ENCODE peak calls at places on chromosomes 16 and 17, in six cellular contexts. One of them, this sample, is unnamed. For H3K4me1, the result is how much of the 10 kb centered on the place peaks cover.

GRCh38 chr17:1087381-1088241 is 90.7 kb downstream of the TIMM22 start:
- DNase-seq in HepG2: no peak
- DNase-seq in mammary epithelial cell: peak
- DNase-seq in IMR-90: no peak
- DNase-seq in neural progenitor cell: peak
- DNase-seq in fibroblast of lung: peak
- DNase-seq in this sample: peak

GRCh38 chr17:7308625-7309433 is 1.4 kb downstream of the EIF5A start:
- DNase-seq in HepG2: peak
- DNase-seq in mammary epithelial cell: peak
- DNase-seq in IMR-90: peak
- DNase-seq in neural progenitor cell: peak
- DNase-seq in fibroblast of lung: peak
- DNase-seq in this sample: peak

GRCh38 chr16:85107532-85107931 is 4.7 kb downstream of the CIBAR2 start:
- DNase-seq in HepG2: no peak
- DNase-seq in mammary epithelial cell: no peak
- DNase-seq in IMR-90: no peak
- DNase-seq in neural progenitor cell: no peak
- DNase-seq in fibroblast of lung: no peak
- DNase-seq in this sample: no peak

GRCh38 chr17:49229076-49229804 is 1.3 kb downstream of the PHOSPHO1 start:
- DNase-seq in HepG2: no peak
- DNase-seq in mammary epithelial cell: no peak
- DNase-seq in IMR-90: no peak
- DNase-seq in neural progenitor cell: no peak
- DNase-seq in fibroblast of lung: no peak
- DNase-seq in this sample: no peak

GRCh38 chr17:48024149-48025039 is 13.2 kb downstream of the COPZ2 start:
- DNase-seq in HepG2: no peak
- DNase-seq in mammary epithelial cell: peak
- DNase-seq in IMR-90: no peak
- DNase-seq in neural progenitor cell: peak
- DNase-seq in fibroblast of lung: peak
- DNase-seq in this sample: peak

GRCh38 chr16:50634947-50635346 is 46.2 kb downstream of the SNX20 start:
- DNase-seq in HepG2: no peak
- DNase-seq in mammary epithelial cell: no peak
- DNase-seq in IMR-90: no peak
- DNase-seq in neural progenitor cell: no peak
- DNase-seq in fibroblast of lung: no peak
- DNase-seq in this sample: no peak

GRCh38 chr16:5615868-5616642 is 518.5 kb upstream of the EEF2KMT start:
- DNase-seq in HepG2: peak
- DNase-seq in mammary epithelial cell: no peak
- DNase-seq in IMR-90: no peak
- DNase-seq in neural progenitor cell: peak
- DNase-seq in fibroblast of lung: peak
- DNase-seq in this sample: peak

GRCh38 chr16:27378871-27379580 is 22.9 kb upstream of the IL21R start:
- DNase-seq in HepG2: no peak
- DNase-seq in mammary epithelial cell: no peak
- DNase-seq in IMR-90: peak
- DNase-seq in neural progenitor cell: no peak
- DNase-seq in fibroblast of lung: peak
- DNase-seq in this sample: no peak

GRCh38 chr17:19335951-19336631 is 26.4 kb downstream of the B9D1 start:
- DNase-seq in HepG2: no peak
- DNase-seq in mammary epithelial cell: no peak
- DNase-seq in IMR-90: no peak
- DNase-seq in neural progenitor cell: no peak
- DNase-seq in fibroblast of lung: no peak
- DNase-seq in this sample: no peak

GRCh38 chr16:84451781-84452180 is 52.7 kb downstream of the MEAK7 start:
- DNase-seq in HepG2: no peak
- DNase-seq in mammary epithelial cell: no peak
- DNase-seq in IMR-90: no peak
- DNase-seq in neural progenitor cell: no peak
- DNase-seq in fibroblast of lung: no peak
- DNase-seq in this sample: no peak

GRCh38 chr17:12953126-12953525 is 64.7 kb downstream of the ELAC2 start:
- DNase-seq in HepG2: no peak
- DNase-seq in mammary epithelial cell: no peak
- DNase-seq in IMR-90: no peak
- DNase-seq in neural progenitor cell: no peak
- DNase-seq in fibroblast of lung: no peak
- DNase-seq in this sample: no peak

GRCh38 chr17:43382776-43383175 is 16.0 kb upstream of the ARL4D start:
- DNase-seq in HepG2: no peak
- DNase-seq in mammary epithelial cell: no peak
- DNase-seq in IMR-90: no peak
- DNase-seq in neural progenitor cell: no peak
- DNase-seq in fibroblast of lung: no peak
- DNase-seq in this sample: no peak

GRCh38 chr17:58082341-58082869 is 814 bp upstream of the DYNLL2 start:
- DNase-seq in HepG2: no peak
- DNase-seq in mammary epithelial cell: no peak
- DNase-seq in IMR-90: no peak
- DNase-seq in neural progenitor cell: peak
- DNase-seq in fibroblast of lung: no peak
- DNase-seq in this sample: no peak

GRCh38 chr16:56233795-56234566 is 42.7 kb downstream of the GNAO1 start:
- DNase-seq in HepG2: peak
- DNase-seq in mammary epithelial cell: no peak
- DNase-seq in IMR-90: no peak
- DNase-seq in neural progenitor cell: no peak
- DNase-seq in fibroblast of lung: no peak
- DNase-seq in this sample: no peak

GRCh38 chr17:79280822-79281572 is 206.4 kb downstream of the ENGASE start:
- DNase-seq in HepG2: no peak
- DNase-seq in mammary epithelial cell: no peak
- DNase-seq in IMR-90: no peak
- DNase-seq in neural progenitor cell: no peak
- DNase-seq in fibroblast of lung: no peak
- DNase-seq in this sample: no peak

GRCh38 chr17:42698736-42699414 is 16.5 kb downstream of the CNTNAP1 start:
- DNase-seq in HepG2: no peak
- DNase-seq in mammary epithelial cell: no peak
- DNase-seq in IMR-90: peak
- DNase-seq in neural progenitor cell: peak
- DNase-seq in fibroblast of lung: peak
- DNase-seq in this sample: peak

GRCh38 chr16:71963125-71963875 is 36.9 kb downstream of the PKD1L3 start:
- DNase-seq in HepG2: peak
- DNase-seq in mammary epithelial cell: no peak
- DNase-seq in IMR-90: no peak
- DNase-seq in neural progenitor cell: no peak
- DNase-seq in fibroblast of lung: no peak
- DNase-seq in this sample: no peak

GRCh38 chr16:64864232-64864803 is 257.5 kb downstream of the CDH11 start:
- DNase-seq in HepG2: no peak
- DNase-seq in mammary epithelial cell: peak
- DNase-seq in IMR-90: peak
- DNase-seq in neural progenitor cell: no peak
- DNase-seq in fibroblast of lung: peak
- DNase-seq in this sample: no peak

GRCh38 chr17:3208484-3208883 is 1.0 kb downstream of the OR1A1 start:
- DNase-seq in HepG2: no peak
- DNase-seq in mammary epithelial cell: no peak
- DNase-seq in IMR-90: no peak
- DNase-seq in neural progenitor cell: no peak
- DNase-seq in fibroblast of lung: no peak
- DNase-seq in this sample: no peak

GRCh38 chr17:68326681-68327080 is 35.4 kb downstream of the ARSG start:
- DNase-seq in HepG2: no peak
- DNase-seq in mammary epithelial cell: peak
- DNase-seq in IMR-90: peak
- DNase-seq in neural progenitor cell: no peak
- DNase-seq in fibroblast of lung: no peak
- DNase-seq in this sample: no peak

GRCh38 chr17:64773836-64774761 is 112.0 kb upstream of the SMURF2 start:
- DNase-seq in HepG2: peak
- DNase-seq in mammary epithelial cell: peak
- DNase-seq in IMR-90: peak
- DNase-seq in neural progenitor cell: peak
- DNase-seq in fibroblast of lung: peak
- DNase-seq in this sample: peak

GRCh38 chr17:9223531-9223930 is 202.2 kb downstream of the NTN1 start:
- DNase-seq in HepG2: no peak
- DNase-seq in mammary epithelial cell: no peak
- DNase-seq in IMR-90: no peak
- DNase-seq in neural progenitor cell: no peak
- DNase-seq in fibroblast of lung: no peak
- DNase-seq in this sample: no peak

GRCh38 chr17:66343531-66344078 is 41.2 kb downstream of the PRKCA start:
- DNase-seq in HepG2: peak
- DNase-seq in mammary epithelial cell: no peak
- DNase-seq in IMR-90: no peak
- DNase-seq in neural progenitor cell: no peak
- DNase-seq in fibroblast of lung: peak
- DNase-seq in this sample: no peak

GRCh38 chr17:7445011-7445927 is at the start of gene CHRNB1:
- DNase-seq in HepG2: peak
- DNase-seq in mammary epithelial cell: no peak
- DNase-seq in IMR-90: peak
- DNase-seq in neural progenitor cell: peak
- DNase-seq in fibroblast of lung: peak
- DNase-seq in this sample: peak

GRCh38 chr17:14756469-14756868 is 455.6 kb downstream of the HS3ST3B1 start:
- DNase-seq in HepG2: peak
- DNase-seq in mammary epithelial cell: no peak
- DNase-seq in IMR-90: no peak
- DNase-seq in neural progenitor cell: no peak
- DNase-seq in fibroblast of lung: no peak
- DNase-seq in this sample: no peak

GRCh38 chr17:9287301-9287700 is 266.0 kb downstream of the NTN1 start:
- DNase-seq in HepG2: no peak
- DNase-seq in mammary epithelial cell: no peak
- DNase-seq in IMR-90: no peak
- DNase-seq in neural progenitor cell: no peak
- DNase-seq in fibroblast of lung: no peak
- DNase-seq in this sample: no peak

GRCh38 chr17:70408768-70409167 is 239.4 kb downstream of the KCNJ2 start:
- DNase-seq in HepG2: no peak
- DNase-seq in mammary epithelial cell: no peak
- DNase-seq in IMR-90: no peak
- DNase-seq in neural progenitor cell: no peak
- DNase-seq in fibroblast of lung: no peak
- DNase-seq in this sample: no peak

GRCh38 chr17:70407501-70407900 is 238.2 kb downstream of the KCNJ2 start:
- DNase-seq in HepG2: no peak
- DNase-seq in mammary epithelial cell: peak
- DNase-seq in IMR-90: peak
- DNase-seq in neural progenitor cell: no peak
- DNase-seq in fibroblast of lung: no peak
- DNase-seq in this sample: no peak

GRCh38 chr17:70405492-70406220 is 236.3 kb downstream of the KCNJ2 start:
- DNase-seq in HepG2: no peak
- DNase-seq in mammary epithelial cell: peak
- DNase-seq in IMR-90: peak
- DNase-seq in neural progenitor cell: no peak
- DNase-seq in fibroblast of lung: peak
- DNase-seq in this sample: no peak
- H3K9ac ChIP-seq in HepG2: no peak
- H3K9ac ChIP-seq in mammary epithelial cell: no peak
- H3K9ac ChIP-seq in IMR-90: no peak
- H3K9ac ChIP-seq in neural progenitor cell: no peak
- H3K9ac ChIP-seq in fibroblast of lung: no peak
- H3K9ac ChIP-seq in this sample: no peak

GRCh38 chr16:75250089-75250808 is 1.2 kb downstream of the BCAR1 start:
- DNase-seq in HepG2: no peak
- DNase-seq in mammary epithelial cell: no peak
- DNase-seq in IMR-90: no peak
- DNase-seq in neural progenitor cell: no peak
- DNase-seq in fibroblast of lung: no peak
- DNase-seq in this sample: peak
- H3K4me1 ChIP-seq in HepG2: half or more
- H3K4me1 ChIP-seq in mammary epithelial cell: half or more
- H3K4me1 ChIP-seq in IMR-90: half or more
- H3K4me1 ChIP-seq in neural progenitor cell: under half
- H3K4me1 ChIP-seq in fibroblast of lung: half or more
- H3K4me1 ChIP-seq in this sample: under half

DNA sequence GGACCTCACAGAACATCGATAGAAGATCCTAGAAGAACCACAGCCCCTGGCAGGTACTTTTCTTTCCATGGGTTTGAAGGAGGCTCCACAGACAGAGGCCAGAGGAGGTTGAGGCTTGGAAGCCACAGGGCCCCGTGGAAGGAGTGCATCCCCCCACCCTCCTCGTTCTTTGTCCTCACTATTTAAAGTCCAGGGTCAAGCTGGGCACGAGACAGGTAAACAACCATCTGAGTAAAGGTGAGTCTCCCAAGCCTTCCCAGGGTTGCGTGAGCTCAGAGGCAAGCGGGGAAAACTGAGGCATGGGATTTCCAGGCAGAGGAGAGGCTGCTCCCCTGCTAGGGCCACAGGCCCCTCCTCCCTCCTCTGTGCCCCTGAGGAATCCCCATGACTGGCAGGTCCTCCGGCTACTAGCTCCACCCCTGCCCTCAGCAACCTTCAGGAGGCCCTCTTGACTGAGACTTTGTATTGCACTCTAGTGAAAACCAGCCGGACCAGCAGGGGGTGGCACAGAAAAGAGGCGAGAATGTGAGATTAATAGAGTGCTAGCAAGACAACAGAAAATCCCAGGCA is 927 bp upstream of the SULT1A2 start:
- DNase-seq in HepG2: peak
- DNase-seq in mammary epithelial cell: no peak
- DNase-seq in IMR-90: no peak
- DNase-seq in neural progenitor cell: peak
- DNase-seq in fibroblast of lung: no peak
- DNase-seq in this sample: peak
- TF ChIP-seq CTCF in HepG2: peak
- TF ChIP-seq CTCF in mammary epithelial cell: no peak
- TF ChIP-seq CTCF in IMR-90: no peak
- TF ChIP-seq CTCF in neural progenitor cell: no peak
- TF ChIP-seq CTCF in fibroblast of lung: no peak
- TF ChIP-seq CTCF in this sample: no peak

DNA sequence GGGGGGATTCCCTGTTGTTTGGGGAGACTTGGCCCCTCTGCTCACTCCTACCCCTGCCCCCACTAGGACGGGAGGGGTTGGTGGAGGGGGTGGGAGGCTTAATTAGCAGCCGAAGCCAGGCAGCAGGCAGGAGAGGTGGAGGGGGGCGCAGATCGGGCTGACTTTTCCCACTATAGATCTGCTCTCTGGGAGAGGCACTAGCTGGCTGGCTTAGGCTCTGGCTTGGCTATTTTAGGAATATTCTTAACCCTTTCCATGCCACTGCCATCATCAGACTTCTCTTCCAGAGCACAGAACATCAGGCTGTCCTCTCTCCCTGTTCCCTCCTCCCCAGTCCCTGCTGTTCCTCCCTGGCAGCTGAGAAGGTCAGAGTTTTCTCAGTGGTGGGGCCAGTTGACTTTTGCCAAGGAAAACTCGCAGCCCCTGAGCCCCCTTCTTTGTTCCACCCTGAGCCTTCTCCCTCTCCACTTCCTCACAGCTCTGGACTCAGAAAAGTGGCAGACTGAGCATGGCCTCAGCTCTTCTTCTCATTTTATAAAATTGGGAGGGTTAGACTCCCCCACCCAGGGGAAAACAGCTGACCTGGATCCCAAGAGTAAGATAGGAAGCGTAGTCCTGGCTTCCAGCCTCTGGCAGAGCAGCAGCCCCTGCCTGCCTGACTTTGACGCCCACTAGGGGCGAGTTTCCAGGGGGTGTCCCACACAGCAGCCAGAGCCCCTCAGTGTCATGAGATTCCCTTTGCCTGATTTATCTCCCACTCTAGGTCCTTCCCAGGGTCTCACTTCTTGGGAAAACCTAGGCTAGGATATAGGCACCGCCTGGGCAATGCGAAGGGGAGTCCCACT is 9.9 kb upstream of the C1QL1 start:
- DNase-seq in HepG2: no peak
- DNase-seq in mammary epithelial cell: no peak
- DNase-seq in IMR-90: no peak
- DNase-seq in neural progenitor cell: no peak
- DNase-seq in fibroblast of lung: no peak
- DNase-seq in this sample: no peak
- H3K9ac ChIP-seq in HepG2: no peak
- H3K9ac ChIP-seq in mammary epithelial cell: no peak
- H3K9ac ChIP-seq in IMR-90: no peak
- H3K9ac ChIP-seq in neural progenitor cell: no peak
- H3K9ac ChIP-seq in fibroblast of lung: no peak
- H3K9ac ChIP-seq in this sample: no peak

This sample was measured in colonic mucosa.